ENCODE peak calls at places on chromosome 19, in eight cellular contexts. X, Q, U, R, Z, A, E and H are unnamed samples.

GRCh38 chr19:38003427-38004099 is 96.6 kb downstream of the SIPA1L3 start:
- DNase-seq in X (peak; percentile 46), A (peak; percentile 73), Q (no peak), E (peak; percentile 77), Z (no peak), R (peak; percentile 51), U (peak; percentile 54), H (peak; percentile 59)

GRCh38 chr19:15587663-15588062 is 27.4 kb upstream of the CYP4F8 start:
- DNase-seq in A (peak; percentile 80), X (peak; percentile 45), U (peak; percentile 16), R (no peak), E (peak; percentile 44), Z (no peak), Q (no peak), H (no peak)

GRCh38 chr19:1206733-1207301 is 1.2 kb downstream of the STK11 start:
- DNase-seq in A (no peak), Z (no peak), E (no peak), R (no peak), Q (no peak), U (peak; percentile 41), X (no peak), H (peak; percentile 56)

GRCh38 chr19:15425321-15425950 is 6.6 kb upstream of the AKAP8L start:
- DNase-seq in X (no peak), Z (no peak), R (no peak), A (no peak), U (no peak), Q (no peak), E (no peak), H (no peak)

GRCh38 chr19:10516064-10516385 is 1.2 kb downstream of the S1PR5 start:
- DNase-seq in E (no peak), Q (no peak), A (no peak), R (no peak), U (no peak), Z (no peak), X (no peak), H (no peak)

GRCh38 chr19:34503546-34504272 is 22.2 kb downstream of the WTIP start:
- DNase-seq in A (no peak), R (no peak), X (no peak), U (no peak), Z (no peak), E (peak; percentile 11), Q (no peak), H (no peak)

GRCh38 chr19:55985254-55985653 is 1.3 kb upstream of the NLRP5 start:
- DNase-seq in Z (no peak), U (no peak), A (no peak), Q (no peak), R (no peak), E (no peak), X (no peak), H (no peak)

GRCh38 chr19:7224205-7224833 is 69.9 kb downstream of the INSR start:
- DNase-seq in X (peak; percentile 79), Q (no peak), U (peak; percentile 70), R (no peak), Z (no peak), A (peak; percentile 26), E (peak; percentile 69), H (peak; percentile 74)

GRCh38 chr19:45863840-45864628 is at the start of gene FOXA3:
- DNase-seq in Q (peak; percentile 96), E (peak; percentile 81), A (peak; percentile 58), R (no peak), U (peak; percentile 85), Z (peak; percentile 39), X (no peak), H (no peak)

GRCh38 chr19:52221831-52222375 is 32.1 kb downstream of the PPP2R1A start:
- DNase-seq in X (no peak), R (no peak), Z (no peak), U (no peak), A (no peak), Q (no peak), E (no peak), H (no peak)

GRCh38 chr19:44851427-44851826 is 5.3 kb downstream of the NECTIN2 start:
- DNase-seq in R (no peak), X (no peak), U (no peak), Z (no peak), E (no peak), A (no peak), Q (no peak), H (no peak)

GRCh38 chr19:51712461-51713081 is 11.2 kb downstream of the HAS1 start:
- DNase-seq in A (no peak), X (no peak), R (no peak), U (no peak), Z (peak; percentile 57), E (no peak), Q (peak; percentile 59), H (no peak)

GRCh38 chr19:16514383-16515019 is 18.3 kb downstream of the C19orf44 start:
- DNase-seq in R (no peak), A (no peak), X (no peak), Q (no peak), E (no peak), Z (no peak), U (no peak), H (no peak)

GRCh38 chr19:10874019-10874418 is 2.7 kb downstream of the CARM1 start:
- DNase-seq in Z (no peak), U (peak; percentile 54), R (no peak), Q (no peak), X (no peak), E (no peak), A (no peak), H (no peak)

GRCh38 chr19:45591004-45591637 is 6.5 kb upstream of the OPA3 start:
- DNase-seq in Q (peak; percentile 80), X (no peak), E (peak; percentile 77), R (no peak), Z (no peak), A (peak; percentile 66), U (peak; percentile 73), H (no peak)

DNA sequence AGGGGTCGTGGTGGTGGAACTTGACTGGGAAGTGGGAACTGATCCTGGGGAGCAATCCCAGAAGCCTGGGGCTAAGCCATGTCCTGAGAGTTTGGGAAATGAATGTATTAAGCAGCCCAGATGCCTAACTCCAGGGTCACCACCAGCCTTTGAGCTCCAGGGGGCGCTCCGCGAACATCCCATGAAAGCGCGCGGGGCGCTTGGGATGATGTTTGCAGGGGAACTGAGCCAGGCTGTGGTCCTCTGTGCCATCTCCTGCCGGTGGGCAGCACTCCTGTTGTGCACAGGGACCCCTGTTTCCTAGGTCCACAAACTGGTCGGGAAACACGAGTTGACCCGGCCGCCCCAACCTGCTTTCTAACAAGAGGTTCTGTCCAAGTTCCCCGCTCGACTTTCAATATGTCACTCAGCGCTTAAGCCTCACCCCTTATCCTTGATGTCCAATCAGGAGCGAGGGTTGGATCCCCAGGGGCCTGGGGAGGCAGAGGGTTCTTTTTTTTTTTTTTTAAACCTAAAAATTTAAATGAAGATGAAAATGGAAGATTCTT is 14.4 kb downstream of the LEUTX start:
- DNase-seq in E (peak; percentile 78), R (peak; percentile 40), A (peak; percentile 68), X (peak; percentile 82), Z (peak; percentile 25), Q (peak; percentile 99), U (peak; percentile 71), H (peak; percentile 81)
- H3K4me3 ChIP-seq in E (peak overlapping the region; percentile 62), R (peak overlapping the region; percentile 66), A (peak overlapping the region; percentile 38), X (peak overlapping the region; percentile 52), Z (peak overlapping the region; percentile 14), Q (peak overlapping the region; percentile 40), U (peak overlapping the region; percentile 31), H (peak overlapping the region; percentile 33)

DNA sequence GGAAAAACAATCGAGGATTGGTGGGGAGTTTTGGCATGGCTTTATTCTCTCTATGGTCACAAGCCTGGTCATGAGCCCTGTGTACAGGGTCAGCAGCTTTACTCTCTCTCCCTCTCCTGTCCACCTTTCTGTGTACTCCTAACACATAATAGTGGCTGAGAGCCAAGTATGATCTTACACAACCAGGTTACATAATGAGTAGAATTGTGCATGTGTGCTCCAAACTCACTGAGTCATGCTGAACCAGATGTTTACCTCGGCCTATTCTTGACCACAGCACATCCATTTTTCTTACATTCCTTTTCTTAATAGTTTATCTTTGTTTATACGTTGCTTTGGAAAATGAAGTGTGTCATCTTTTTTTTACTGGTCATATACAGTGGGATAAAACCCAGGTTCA is 53.1 kb downstream of the ZNF254 start:
- DNase-seq in A (no peak), R (no peak), Q (no peak), Z (no peak), E (no peak), U (no peak), X (no peak), H (no peak)
- TF ChIP-seq EP300 in A (no peak), R (no peak), Q (no peak), Z (no peak), E (no peak), U (no peak), X (no peak), H (no peak)

DNA sequence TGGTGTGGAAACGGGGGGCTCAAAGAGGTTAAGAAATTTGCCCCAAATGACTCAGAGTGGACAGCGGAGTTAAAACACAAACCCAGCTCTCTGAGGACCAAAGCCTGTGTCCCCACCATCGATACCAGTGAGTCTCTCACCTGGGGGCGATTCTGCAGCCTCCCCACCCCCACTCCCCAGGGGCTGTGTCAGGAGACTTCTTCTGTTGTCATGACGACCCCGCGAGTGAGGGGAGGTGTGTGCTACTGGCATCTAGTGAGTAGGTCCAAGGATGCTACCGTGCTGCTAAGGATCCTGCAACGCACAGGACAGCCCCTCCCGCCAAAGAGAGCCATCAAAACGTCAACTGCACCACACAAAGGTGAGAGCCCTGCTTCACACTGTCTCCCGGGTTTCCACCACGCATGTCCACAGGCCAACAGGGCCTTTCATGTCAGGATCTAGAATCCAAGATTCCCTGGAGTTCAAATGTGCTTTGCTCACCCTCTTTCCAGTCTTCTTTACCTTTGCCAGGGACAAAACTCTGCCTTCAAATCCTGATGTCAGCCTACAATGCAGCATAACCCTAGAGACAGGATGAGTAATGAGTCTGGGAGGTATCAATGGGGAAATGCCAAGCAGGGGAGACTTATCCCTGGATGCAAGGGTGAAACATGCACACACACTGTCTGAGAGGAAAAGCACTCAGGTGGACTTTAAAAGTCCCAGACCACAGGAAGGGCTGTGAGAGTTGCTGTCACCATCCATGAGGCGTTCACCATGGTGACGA is 3.9 kb downstream of the RANBP3 start:
- DNase-seq in X (no peak), R (no peak), E (no peak), A (no peak), U (no peak), Z (no peak), Q (no peak), H (no peak)
- H3K4me1 ChIP-seq in X (peaks cover 76% of the 10 kb centered on the region), R (peaks cover 21% of the 10 kb centered on the region), E (peaks cover 90% of the 10 kb centered on the region), A (peaks cover 72% of the 10 kb centered on the region), U (peaks cover 48% of the 10 kb centered on the region), Z (peaks cover 6% of the 10 kb centered on the region), Q (peaks cover 13% of the 10 kb centered on the region), H (peaks cover 31% of the 10 kb centered on the region)

GRCh38 chr19:12034610-12035009 is 869 bp downstream of the ZNF433 start:
- DNase-seq in Q (no peak), Z (no peak), A (no peak), X (peak; percentile 8), E (no peak), R (no peak), U (no peak), H (no peak)

GRCh38 chr19:12035220-12036172 is at the start of gene ZNF433:
- DNase-seq in Q (no peak), E (peak; percentile 99), X (peak; percentile 98), U (peak; percentile 96), R (no peak), A (peak; percentile 96), Z (peak; percentile 76), H (peak; percentile 91)

DNA sequence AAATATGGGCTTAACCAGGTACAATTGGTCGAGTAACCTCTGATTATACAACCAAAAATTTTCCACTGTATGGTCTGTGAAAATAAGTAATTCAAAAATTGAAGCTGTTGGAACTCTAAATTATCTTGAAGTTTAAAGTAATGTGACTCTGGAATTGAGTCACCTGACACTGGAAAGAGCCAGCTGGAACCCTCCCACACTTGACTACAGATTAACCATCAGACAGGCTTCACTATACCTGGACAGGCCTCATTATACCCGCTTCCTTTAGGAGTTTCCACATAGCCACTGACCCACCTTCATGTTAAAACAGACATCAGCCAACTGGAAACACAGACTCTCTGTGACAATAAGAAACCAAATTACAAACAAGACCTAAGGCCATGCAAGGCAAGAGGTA is 1.3 kb downstream of the ZNF433 start:
- DNase-seq in A (no peak), X (no peak), Z (no peak), Q (no peak), R (no peak), E (no peak), U (no peak), H (no peak)
- H3K4me3 ChIP-seq in A (no peak overlapping the region), X (no peak overlapping the region), Z (no peak overlapping the region), Q (no peak overlapping the region), R (no peak overlapping the region), E (no peak overlapping the region), U (no peak overlapping the region), H (no peak overlapping the region)